ENCODE peak calls at places on chromosomes 11 and 22, in four cellular contexts. T is H1, Z is SK-N-SH, A is HCT116. N is an unnamed sample.

GRCh38 chr11:104105155-104105554 is 58.8 kb downstream of the PDGFD start:
- DNase-seq in T (no peak), Z (no peak), A (no peak), N (no peak)

GRCh38 chr22:32245042-32245441 is 10.1 kb downstream of the SLC5A4 start:
- DNase-seq in T (no peak), Z (no peak), A (no peak), N (no peak)

GRCh38 chr11:77087723-77088225 is 14.9 kb upstream of the OMP start:
- DNase-seq in T (no peak), Z (no peak), A (no peak), N (no peak)

GRCh38 chr11:71064183-71064582 is 188.2 kb downstream of the SHANK2 start:
- DNase-seq in T (no peak), Z (no peak), A (no peak), N (no peak)

GRCh38 chr11:73194034-73194507 is 24.0 kb upstream of the P2RY2 start:
- DNase-seq in T (no peak), Z (no peak), A (no peak), N (no peak)

GRCh38 chr22:42279425-42280020 is 9.1 kb upstream of the TCF20 start:
- DNase-seq in T (no peak), Z (no peak), A (no peak), N (no peak)

GRCh38 chr11:15692739-15693138 is 578.0 kb downstream of the INSC start:
- DNase-seq in T (no peak), Z (no peak), A (no peak), N (no peak)

GRCh38 chr11:116454020-116454645 is 318.7 kb downstream of the BUD13 start:
- DNase-seq in T (no peak), Z (peak), A (no peak), N (peak)

GRCh38 chr11:123475478-123475877 is 45.4 kb downstream of the GRAMD1B start:
- DNase-seq in T (no peak), Z (peak), A (no peak), N (peak)

GRCh38 chr11:34002420-34002819 is 49.1 kb upstream of the CAPRIN1 start:
- DNase-seq in T (no peak), Z (no peak), A (no peak), N (peak)

GRCh38 chr11:73135346-73136284 is 6.5 kb downstream of the FCHSD2 start:
- DNase-seq in T (no peak), Z (no peak), A (no peak), N (no peak)

GRCh38 chr22:28072066-28072465 is 153.0 kb upstream of the PITPNB start:
- DNase-seq in T (no peak), Z (no peak), A (no peak), N (no peak)

GRCh38 chr22:49301398-49302149 is 526.1 kb downstream of the BRD1 start:
- DNase-seq in T (no peak), Z (no peak), A (no peak), N (no peak)

GRCh38 chr11:100883860-100884259 is 196.8 kb downstream of the ARHGAP42 start:
- DNase-seq in T (no peak), Z (no peak), A (no peak), N (no peak)

GRCh38 chr11:114058871-114059277 is 637 bp upstream of the ZBTB16 start:
- DNase-seq in T (no peak), Z (no peak), A (no peak), N (no peak)

GRCh38 chr22:27137809-27138400 is 480.5 kb downstream of the MIAT start:
- DNase-seq in T (no peak), Z (peak), A (no peak), N (no peak)

DNA sequence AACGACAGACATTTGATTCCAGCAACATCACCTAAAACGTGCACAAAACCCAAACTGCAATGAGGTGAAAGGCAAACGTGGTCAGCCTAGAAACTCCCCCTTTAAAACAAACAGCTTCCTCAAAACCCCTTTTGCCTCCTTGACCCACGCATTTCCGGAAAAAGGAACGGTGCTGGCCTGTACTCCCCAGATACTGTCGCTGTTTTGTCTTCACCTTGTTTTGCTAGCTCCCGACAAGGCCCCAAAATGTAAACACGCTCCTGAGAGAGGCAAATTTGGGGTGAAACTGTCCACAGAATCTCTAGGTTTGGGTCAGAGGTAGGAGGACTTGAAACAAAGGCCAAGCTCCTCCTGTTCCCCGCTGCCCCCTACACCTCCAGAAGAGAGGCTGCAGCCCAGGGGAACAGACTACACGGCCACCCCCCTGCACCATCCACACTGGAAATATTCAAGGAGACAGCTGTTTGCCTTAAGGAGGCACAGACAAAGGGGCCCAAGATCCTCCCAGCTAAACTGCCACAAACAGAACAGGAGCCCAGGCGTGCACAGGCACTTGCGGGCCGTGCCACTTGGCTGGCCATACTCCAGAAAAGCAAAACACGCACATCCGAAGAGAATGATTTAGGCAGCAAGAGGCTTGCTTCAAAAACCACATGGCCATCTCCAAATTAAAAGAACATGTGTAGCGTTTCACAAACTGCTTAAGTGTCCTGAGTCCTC is 160.6 kb upstream of the GRK3 start:
- DNase-seq in T (no peak), Z (peak), A (no peak), N (no peak)
- TF ChIP-seq JUND in T (no peak), Z (no peak), A (no peak), N (no peak)

GRCh38 chr11:81007046-81007445 is 1566.2 kb upstream of the TENM4 start:
- DNase-seq in T (no peak), Z (peak), A (no peak), N (peak)
- TF ChIP-seq JUND in T (no peak), Z (no peak), A (no peak), N (no peak)

DNA sequence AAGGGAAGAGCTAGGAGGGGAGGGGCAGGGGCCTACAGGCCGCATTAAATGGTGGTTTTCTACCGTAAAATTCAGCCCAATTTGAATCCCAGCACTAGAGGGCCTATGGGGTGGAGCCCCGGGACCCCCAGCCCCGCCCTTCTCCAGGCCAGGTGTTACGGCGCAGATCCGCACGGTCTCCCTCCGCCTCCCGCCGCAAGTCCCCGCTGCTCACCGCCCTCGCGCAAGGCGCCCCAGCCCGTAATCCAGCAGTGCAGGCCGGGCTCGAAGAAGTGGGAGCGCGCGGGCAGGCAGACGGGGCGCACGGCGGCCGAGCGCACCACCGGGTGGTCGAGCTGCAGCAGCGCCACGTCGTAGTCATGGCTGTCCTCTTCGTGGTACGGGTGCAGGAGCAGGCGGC is 17.3 kb downstream of the KCTD17 start:
- DNase-seq in T (peak), Z (peak), A (no peak), N (no peak)
- TF ChIP-seq JUND in T (no peak), Z (no peak), A (no peak), N (no peak)

DNA sequence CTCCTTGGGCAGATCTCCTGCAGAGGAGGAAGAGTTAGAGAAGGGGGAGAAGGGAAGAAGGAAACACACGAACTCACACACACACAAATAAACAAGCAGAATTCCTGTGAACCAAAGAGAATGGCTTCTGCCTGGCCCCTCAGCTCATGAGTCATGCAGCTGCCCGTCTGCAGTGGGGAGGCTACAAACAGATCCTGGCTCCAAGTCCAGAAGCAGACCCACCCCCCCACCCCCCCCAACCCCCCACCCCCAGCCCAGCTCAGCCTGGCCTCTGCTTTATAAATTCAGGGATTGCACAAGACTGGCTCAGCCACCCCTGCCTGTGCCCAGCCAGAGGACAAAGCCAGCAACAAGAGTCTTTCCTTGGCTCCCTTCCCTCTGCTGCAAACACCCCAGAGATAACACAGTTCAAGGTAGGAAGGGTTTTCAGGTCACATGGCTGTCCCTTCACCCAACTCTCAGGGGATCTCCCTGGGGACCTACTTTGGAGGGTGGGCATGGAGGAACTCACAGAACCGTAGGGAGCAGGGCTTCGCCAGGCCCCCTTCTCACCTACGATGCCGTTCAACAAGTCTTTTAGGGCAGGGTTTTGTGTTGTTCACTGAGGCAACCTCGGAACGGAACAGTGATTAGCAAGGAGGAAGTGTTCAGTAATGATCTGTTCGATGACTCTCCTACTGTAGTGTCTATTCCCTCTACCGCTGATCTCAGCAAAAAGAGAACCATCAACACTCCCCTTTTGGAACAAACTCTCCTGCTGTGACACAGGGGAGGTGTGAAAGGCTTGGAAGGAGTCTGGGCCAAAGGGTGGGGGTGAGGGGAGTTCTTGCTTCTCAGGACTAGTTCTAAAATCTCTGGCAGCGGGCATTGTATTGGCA is 35.5 kb downstream of the RPL27A start:
- DNase-seq in T (no peak), Z (no peak), A (no peak), N (no peak)
- TF ChIP-seq JUND in T (no peak), Z (peak), A (no peak), N (no peak)